ENCODE peak calls at places on chromosomes 4 and X, in ten cellular contexts. F, H, E, L, G, R, V, P, Z and I are unnamed samples.

GRCh38 chr4:76780781-76781697 is 116.9 kb downstream of the SOWAHB start:
- DNase-seq in F (no peak), H (no peak), E (no peak), L (no peak), G (no peak), R (no peak), V (no peak), P (no peak), Z (no peak), I (no peak)

GRCh38 chrX:148601034-148601433 is 100.6 kb downstream of the AFF2 start:
- DNase-seq in F (no peak), H (peak), E (peak), L (peak), G (no peak), R (no peak), V (no peak), P (no peak), Z (peak), I (no peak)

GRCh38 chr4:108483077-108483476 is 137.3 kb upstream of the RPL34 start:
- DNase-seq in F (no peak), H (no peak), E (peak), L (no peak), G (no peak), R (no peak), V (no peak), P (no peak), Z (no peak), I (no peak)

GRCh38 chr4:1447676-1448588 is 41.7 kb upstream of the NKX1-1 start:
- DNase-seq in F (no peak), H (no peak), E (no peak), L (no peak), G (no peak), R (no peak), V (no peak), P (no peak), Z (no peak), I (no peak)

GRCh38 chrX:3227526-3227925 is 118.9 kb downstream of the MXRA5 start:
- DNase-seq in F (no peak), H (no peak), E (no peak), L (no peak), G (no peak), R (no peak), V (no peak), P (no peak), Z (peak), I (no peak)

GRCh38 chr4:34921391-34921790 is 1322.9 kb downstream of the ARAP2 start:
- DNase-seq in F (no peak), H (no peak), E (no peak), L (no peak), G (no peak), R (no peak), V (no peak), P (no peak), Z (no peak), I (no peak)

GRCh38 chrX:96182366-96182765 is 502.3 kb upstream of the DIAPH2 start:
- DNase-seq in F (no peak), H (peak), E (peak), L (peak), G (peak), R (peak), V (peak), P (peak), Z (peak), I (no peak)

GRCh38 chr4:80367737-80368136 is 32.2 kb downstream of the CFAP299 start:
- DNase-seq in F (no peak), H (no peak), E (no peak), L (no peak), G (no peak), R (no peak), V (peak), P (no peak), Z (peak), I (no peak)

GRCh38 chr4:82648356-82648755 is 86.6 kb upstream of the TMEM150C start:
- DNase-seq in F (no peak), H (no peak), E (no peak), L (no peak), G (no peak), R (peak), V (peak), P (no peak), Z (peak), I (no peak)

GRCh38 chr4:151774324-151774723 is 13.5 kb upstream of the GATB start:
- DNase-seq in F (no peak), H (no peak), E (no peak), L (no peak), G (no peak), R (no peak), V (no peak), P (no peak), Z (no peak), I (no peak)

GRCh38 chr4:52143815-52144214 is 92.7 kb downstream of the SPATA18 start:
- DNase-seq in F (no peak), H (no peak), E (peak), L (peak), G (no peak), R (no peak), V (no peak), P (no peak), Z (no peak), I (no peak)

GRCh38 chr4:70556856-70557255 is 35.2 kb upstream of the AMBN start:
- DNase-seq in F (no peak), H (no peak), E (peak), L (peak), G (no peak), R (peak), V (no peak), P (no peak), Z (no peak), I (no peak)

GRCh38 chr4:993111-994029 is at the start of gene SLC26A1:
- DNase-seq in F (no peak), H (no peak), E (no peak), L (no peak), G (peak), R (no peak), V (peak), P (no peak), Z (peak), I (no peak)

GRCh38 chrX:107508925-107509324 is 59.5 kb downstream of the FRMPD3 start:
- DNase-seq in F (no peak), H (no peak), E (no peak), L (no peak), G (no peak), R (no peak), V (no peak), P (no peak), Z (no peak), I (no peak)

GRCh38 chr4:109861271-109861670 is 13.4 kb downstream of the LRIT3 start:
- DNase-seq in F (no peak), H (no peak), E (no peak), L (no peak), G (no peak), R (no peak), V (no peak), P (no peak), Z (no peak), I (no peak)

GRCh38 chrX:140916891-140917290 is 85.5 kb upstream of the SPANXB1 start:
- DNase-seq in F (no peak), H (no peak), E (no peak), L (no peak), G (no peak), R (no peak), V (no peak), P (no peak), Z (no peak), I (no peak)

GRCh38 chrX:22534643-22535042 is 261.9 kb downstream of the CBLL2 start:
- DNase-seq in F (no peak), H (peak), E (no peak), L (peak), G (no peak), R (peak), V (peak), P (peak), Z (peak), I (no peak)

GRCh38 chr4:150244600-150244999 is 166.4 kb downstream of the DCLK2 start:
- DNase-seq in F (no peak), H (peak), E (no peak), L (peak), G (no peak), R (peak), V (peak), P (peak), Z (peak), I (no peak)

GRCh38 chr4:8600686-8601085 is 8.1 kb downstream of the CPZ start:
- DNase-seq in F (no peak), H (no peak), E (no peak), L (no peak), G (no peak), R (no peak), V (no peak), P (no peak), Z (no peak), I (no peak)

GRCh38 chrX:9339603-9340569 is 125.0 kb upstream of the TBL1X start:
- DNase-seq in F (no peak), H (peak), E (peak), L (peak), G (no peak), R (no peak), V (no peak), P (no peak), Z (no peak), I (no peak)

GRCh38 chr4:47926667-47927258 is 12.4 kb upstream of the NFXL1 start:
- DNase-seq in F (peak), H (peak), E (peak), L (peak), G (peak), R (peak), V (peak), P (peak), Z (peak), I (no peak)

GRCh38 chr4:15003441-15003890 is 1.2 kb downstream of the CPEB2 start:
- DNase-seq in F (peak), H (no peak), E (peak), L (peak), G (peak), R (no peak), V (peak), P (peak), Z (peak), I (no peak)

GRCh38 chr4:89829470-89830138 is 7.4 kb downstream of the SNCA start:
- DNase-seq in F (no peak), H (peak), E (peak), L (peak), G (no peak), R (no peak), V (no peak), P (no peak), Z (no peak), I (no peak)

GRCh38 chr4:7332216-7333023 is 102.3 kb downstream of the PSAPL1 start:
- DNase-seq in F (no peak), H (peak), E (no peak), L (peak), G (no peak), R (peak), V (no peak), P (peak), Z (peak), I (no peak)

GRCh38 chr4:168690199-168690598 is 193.3 kb downstream of the PALLD start:
- DNase-seq in F (no peak), H (no peak), E (no peak), L (no peak), G (no peak), R (no peak), V (no peak), P (no peak), Z (no peak), I (no peak)

GRCh38 chrX:149073464-149073863 is 431.6 kb downstream of the IDS start:
- DNase-seq in F (no peak), H (no peak), E (no peak), L (peak), G (no peak), R (peak), V (no peak), P (no peak), Z (no peak), I (no peak)

GRCh38 chrX:11381464-11381863 is 88.3 kb downstream of the AMELX start:
- DNase-seq in F (no peak), H (peak), E (peak), L (peak), G (peak), R (peak), V (peak), P (peak), Z (peak), I (no peak)

GRCh38 chr4:24849662-24850280 is 54.4 kb downstream of the SOD3 start:
- DNase-seq in F (no peak), H (peak), E (no peak), L (no peak), G (no peak), R (no peak), V (no peak), P (no peak), Z (no peak), I (no peak)

GRCh38 chr4:179607003-179607402 is 2164.8 kb upstream of the AGA start:
- DNase-seq in F (no peak), H (no peak), E (no peak), L (no peak), G (no peak), R (no peak), V (no peak), P (no peak), Z (no peak), I (no peak)

GRCh38 chr4:186676531-186677158 is 47.0 kb downstream of the FAT1 start:
- DNase-seq in F (no peak), H (peak), E (no peak), L (peak), G (no peak), R (peak), V (peak), P (no peak), Z (peak), I (no peak)

GRCh38 chr4:120207021-120207420 is 140.4 kb upstream of the MAD2L1 start:
- DNase-seq in F (no peak), H (no peak), E (no peak), L (no peak), G (no peak), R (no peak), V (no peak), P (no peak), Z (no peak), I (no peak)

GRCh38 chr4:183130328-183131155 is 31.5 kb downstream of the WWC2 start:
- DNase-seq in F (no peak), H (no peak), E (no peak), L (peak), G (no peak), R (peak), V (peak), P (no peak), Z (peak), I (no peak)

GRCh38 chr4:5750052-5750950 is 39.3 kb downstream of the EVC start:
- DNase-seq in F (no peak), H (peak), E (no peak), L (peak), G (no peak), R (peak), V (no peak), P (no peak), Z (peak), I (no peak)

GRCh38 chr4:15104825-15105224 is 102.5 kb downstream of the CPEB2 start:
- DNase-seq in F (no peak), H (peak), E (no peak), L (no peak), G (no peak), R (peak), V (no peak), P (no peak), Z (no peak), I (no peak)

GRCh38 chr4:8831221-8832129 is 40.2 kb downstream of the HMX1 start:
- DNase-seq in F (no peak), H (no peak), E (no peak), L (no peak), G (no peak), R (no peak), V (no peak), P (no peak), Z (no peak), I (no peak)

GRCh38 chrX:27619975-27620374 is 29.8 kb downstream of the DCAF8L2 start:
- DNase-seq in F (no peak), H (peak), E (peak), L (peak), G (no peak), R (no peak), V (peak), P (no peak), Z (peak), I (no peak)

GRCh38 chr4:96639932-96640331 is 800.0 kb downstream of the PDHA2 start:
- DNase-seq in F (no peak), H (no peak), E (no peak), L (no peak), G (no peak), R (no peak), V (no peak), P (no peak), Z (no peak), I (no peak)